ENCODE peak calls at places on chromosomes 1 and 21, in four cellular contexts. C, W, Q and P are unnamed samples.

GRCh38 chr1:228452194-228453021 is 34.8 kb upstream of the RNF187 start:
- DNase-seq in C (no peak), W (no peak), Q (no peak), P (no peak)

GRCh38 chr1:202571719-202572339 is 138.4 kb downstream of the SYT2 start:
- DNase-seq in C (no peak), W (no peak), Q (peak), P (no peak)

GRCh38 chr1:67555487-67556296 is 125.5 kb upstream of the SERBP1 start:
- DNase-seq in C (no peak), W (no peak), Q (no peak), P (no peak)

GRCh38 chr21:32921632-32922230 is 104.0 kb upstream of the OLIG2 start:
- DNase-seq in C (peak), W (no peak), Q (peak), P (no peak)

GRCh38 chr1:229980009-229980408 is 87.0 kb upstream of the GALNT2 start:
- DNase-seq in C (no peak), W (no peak), Q (no peak), P (no peak)

GRCh38 chr1:170668301-170668789 is 4.4 kb downstream of the PRRX1 start:
- DNase-seq in C (peak), W (no peak), Q (peak), P (no peak)

GRCh38 chr1:159200759-159201158 is 3.9 kb upstream of the ACKR1 start:
- DNase-seq in C (no peak), W (no peak), Q (no peak), P (no peak)

GRCh38 chr1:37714226-37714625 is 21.9 kb downstream of the CDCA8 start:
- DNase-seq in C (no peak), W (no peak), Q (no peak), P (no peak)

GRCh38 chr1:19083081-19083480 is 126.6 kb upstream of the IFFO2 start:
- DNase-seq in C (no peak), W (no peak), Q (no peak), P (no peak)

GRCh38 chr1:7313081-7313546 is 458.0 kb upstream of the VAMP3 start:
- DNase-seq in C (no peak), W (no peak), Q (no peak), P (peak)

GRCh38 chr1:53326088-53326597 is 1.7 kb downstream of the LRP8 start:
- DNase-seq in C (peak), W (peak), Q (peak), P (peak)